ENCODE peak calls at places on chromosome 1, in eight cellular contexts. Q, C, G, R, B, H, A and E are unnamed samples.

GRCh38 chr1:54490361-54491248 is 57.4 kb upstream of the ACOT11 start:
- DNase-seq in Q (peak; percentile 42), C (no peak), G (peak; percentile 30), R (no peak), B (peak; percentile 47), H (no peak), A (peak; percentile 46), E (no peak)

GRCh38 chr1:184210048-184210447 is 158.5 kb downstream of the TSEN15 start:
- DNase-seq in Q (no peak), C (no peak), G (no peak), R (no peak), B (no peak), H (no peak), A (no peak), E (no peak)

GRCh38 chr1:24364975-24365678 is 46.0 kb downstream of the GRHL3 start:
- DNase-seq in Q (peak; percentile 87), C (no peak), G (no peak), R (no peak), B (no peak), H (peak; percentile 97), A (no peak), E (no peak)

GRCh38 chr1:210123383-210123782 is 109.2 kb upstream of the SERTAD4 start:
- DNase-seq in Q (no peak), C (no peak), G (no peak), R (no peak), B (no peak), H (no peak), A (no peak), E (no peak)

GRCh38 chr1:83716641-83717040 is 282.3 kb downstream of the TTLL7 start:
- DNase-seq in Q (no peak), C (no peak), G (no peak), R (no peak), B (no peak), H (no peak), A (no peak), E (no peak)

GRCh38 chr1:227895828-227896685 is 51.7 kb downstream of the WNT9A start:
- DNase-seq in Q (no peak), C (peak; percentile 62), G (peak; percentile 45), R (no peak), B (peak; percentile 6), H (no peak), A (peak; percentile 31), E (peak; percentile 76)

GRCh38 chr1:227944066-227944930 is 3.4 kb downstream of the WNT9A start:
- DNase-seq in Q (no peak), C (peak; percentile 40), G (no peak), R (peak; percentile 4), B (peak; percentile 60), H (no peak), A (peak; percentile 89), E (peak; percentile 62)

GRCh38 chr1:33331444-33332356 is 10.8 kb upstream of the A3GALT2 start:
- DNase-seq in Q (no peak), C (no peak), G (no peak), R (no peak), B (no peak), H (no peak), A (no peak), E (no peak)

DNA sequence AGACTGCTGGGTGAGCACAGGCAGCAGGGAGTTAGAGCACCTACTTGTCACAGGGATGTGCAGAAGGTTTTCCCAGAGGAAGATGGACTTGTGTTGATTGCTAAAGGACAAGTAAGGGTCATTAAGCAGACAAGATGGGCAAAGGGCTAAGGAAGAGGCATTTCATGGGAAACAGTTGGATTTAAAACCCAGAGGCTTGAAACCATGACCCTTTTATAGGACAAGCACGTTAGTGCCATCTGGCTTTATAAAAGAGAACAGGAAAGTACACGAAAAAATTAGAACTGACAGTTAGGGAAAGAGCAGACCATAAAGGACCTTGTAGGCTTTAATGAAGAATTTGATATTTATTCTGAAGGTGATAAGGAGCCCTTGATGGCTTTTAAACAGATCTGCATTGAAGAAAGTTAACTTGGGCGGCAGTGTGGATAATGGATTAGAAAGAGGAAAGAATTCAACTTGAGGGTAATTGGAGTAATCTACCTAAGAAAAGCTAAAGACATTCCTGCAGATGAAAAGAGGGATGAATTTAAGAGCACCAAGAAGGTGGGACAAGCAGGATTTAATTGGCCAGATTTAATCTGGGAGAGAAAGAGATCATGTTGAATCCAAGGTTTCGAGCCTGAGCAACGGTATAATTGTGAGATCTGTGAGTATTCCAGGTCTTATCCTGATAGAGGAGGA is 68.6 kb downstream of the ZC3H11B start:
- DNase-seq in Q (no peak), C (no peak), G (no peak), R (no peak), B (no peak), H (peak; percentile 45), A (no peak), E (no peak)
- TF ChIP-seq CTCF in Q (no peak), C (no peak), G (no peak), R (no peak), B (no peak), H (peak; percentile 64), A (no peak), E (no peak)

GRCh38 chr1:240695416-240695815 is 83.5 kb upstream of the GREM2 start:
- DNase-seq in Q (no peak), C (no peak), G (no peak), R (no peak), B (no peak), H (no peak), A (no peak), E (no peak)

GRCh38 chr1:240693844-240694243 is 81.9 kb upstream of the GREM2 start:
- DNase-seq in Q (no peak), C (no peak), G (no peak), R (no peak), B (no peak), H (no peak), A (no peak), E (no peak)

GRCh38 chr1:240693036-240693435 is 81.1 kb upstream of the GREM2 start:
- DNase-seq in Q (no peak), C (no peak), G (no peak), R (no peak), B (no peak), H (no peak), A (no peak), E (no peak)

GRCh38 chr1:240691521-240692338 is 79.8 kb upstream of the GREM2 start:
- DNase-seq in Q (peak; percentile 11), C (no peak), G (peak; percentile 19), R (peak; percentile 15), B (peak; percentile 19), H (peak; percentile 78), A (no peak), E (no peak)

DNA sequence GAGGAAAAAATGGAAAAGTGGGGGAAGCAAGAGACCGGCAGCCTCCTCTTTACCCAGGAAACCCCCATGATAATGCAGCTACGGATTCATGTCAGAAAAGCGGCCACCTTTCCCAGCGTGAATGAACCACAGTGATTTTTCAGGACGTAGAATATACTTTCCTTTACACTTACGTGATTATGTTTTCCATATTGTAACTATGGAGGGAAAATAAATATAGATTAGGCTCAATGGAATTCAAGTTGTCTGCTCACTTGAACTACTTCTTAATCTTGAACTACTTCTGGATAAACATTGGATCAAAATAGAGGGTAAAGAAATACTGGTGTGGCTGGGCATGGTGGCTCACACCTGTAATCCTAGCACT is 80.4 kb upstream of the GREM2 start:
- DNase-seq in Q (no peak), C (no peak), G (no peak), R (no peak), B (no peak), H (no peak), A (no peak), E (no peak)
- TF ChIP-seq CTCF in Q (no peak), C (no peak), G (no peak), R (no peak), B (no peak), H (peak; percentile 8), A (no peak), E (no peak)

DNA sequence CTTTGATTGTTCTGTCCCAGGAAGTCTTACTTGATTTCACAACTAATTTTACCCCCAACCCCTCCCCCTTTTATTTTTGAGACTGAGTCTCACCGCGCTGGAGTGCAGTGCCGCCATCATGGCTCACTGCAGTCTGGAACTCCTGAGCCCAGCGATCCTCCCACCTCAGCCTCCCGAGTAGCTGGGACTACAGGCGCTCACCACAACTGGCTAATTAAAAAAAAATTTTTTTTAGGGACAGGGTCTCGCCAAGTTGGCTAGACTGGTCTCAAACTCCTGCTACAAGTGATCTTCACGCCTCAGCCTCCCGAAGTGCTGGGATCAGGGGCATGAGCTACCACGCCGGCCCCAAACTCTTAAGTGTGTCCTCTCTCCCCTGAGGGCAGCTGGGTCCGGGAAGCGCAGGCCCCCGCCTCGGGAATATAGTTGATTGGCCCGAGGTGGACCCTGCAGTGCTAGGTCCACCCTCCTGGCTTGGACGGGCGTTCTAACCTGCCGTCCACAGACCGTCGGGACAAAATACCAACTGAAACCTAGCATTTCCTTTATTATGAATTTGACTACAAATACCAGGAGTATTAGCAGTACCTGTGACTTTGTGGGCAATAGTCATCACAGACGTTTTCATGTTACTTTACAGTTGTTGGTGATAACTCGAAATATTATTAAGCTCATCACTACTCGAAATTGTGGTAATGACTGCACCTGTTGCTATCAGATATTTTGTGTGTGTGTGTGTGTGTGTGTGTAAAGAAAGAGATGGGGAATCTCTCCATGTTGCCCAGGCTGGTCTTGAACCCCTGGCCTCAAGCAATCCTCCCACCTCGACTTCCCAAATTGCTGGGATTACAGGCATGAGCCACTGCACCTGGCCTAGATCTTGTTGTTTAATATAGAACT is 642 bp upstream of the PARP1 start:
- DNase-seq in Q (no peak), C (peak; percentile 67), G (no peak), R (no peak), B (no peak), H (no peak), A (no peak), E (no peak)
- TF ChIP-seq CTCF in Q (no peak), C (no peak), G (no peak), R (no peak), B (no peak), H (no peak), A (no peak), E (peak; percentile 2)

GRCh38 chr1:179865377-179865776 is 12.2 kb downstream of the TOR1AIP2 start:
- DNase-seq in Q (no peak), C (no peak), G (no peak), R (no peak), B (no peak), H (no peak), A (peak; percentile 52), E (no peak)

GRCh38 chr1:179866616-179867015 is 11.0 kb downstream of the TOR1AIP2 start:
- DNase-seq in Q (no peak), C (no peak), G (no peak), R (no peak), B (no peak), H (no peak), A (no peak), E (no peak)

GRCh38 chr1:179871940-179872339 is 5.7 kb downstream of the TOR1AIP2 start:
- DNase-seq in Q (no peak), C (no peak), G (no peak), R (no peak), B (no peak), H (no peak), A (no peak), E (no peak)

GRCh38 chr1:179870870-179871269 is 6.7 kb downstream of the TOR1AIP2 start:
- DNase-seq in Q (no peak), C (no peak), G (no peak), R (no peak), B (no peak), H (no peak), A (no peak), E (no peak)

GRCh38 chr1:179867493-179868330 is 9.9 kb downstream of the TOR1AIP2 start:
- DNase-seq in Q (peak; percentile 57), C (no peak), G (peak; percentile 53), R (peak; percentile 17), B (peak; percentile 61), H (peak; percentile 53), A (no peak), E (no peak)
- TF ChIP-seq CTCF in Q (peak; percentile 73), C (peak; percentile 65), G (peak; percentile 77), R (peak; percentile 80), B (peak; percentile 57), H (peak; percentile 83), A (peak; percentile 53), E (peak; percentile 78)